ENCODE peak calls at places on chromosomes 16 and 17, in five cellular contexts. M, W, N, G and R are unnamed samples.

GRCh38 chr17:1470071-1470773 is 14.2 kb upstream of the CRK start:
- DNase-seq in N (no peak), M (no peak), G (no peak), W (no peak), R (no peak)

GRCh38 chr17:385195-385835 is 32.7 kb upstream of the RPH3AL start:
- DNase-seq in W (no peak), N (no peak), M (no peak), G (no peak), R (peak; percentile 45)

GRCh38 chr16:47732122-47732805 is 271.1 kb downstream of the PHKB start:
- DNase-seq in G (peak; percentile 94), M (no peak), N (no peak), W (no peak), R (no peak)

GRCh38 chr16:86088287-86088686 is 189.3 kb downstream of the IRF8 start:
- DNase-seq in G (no peak), M (no peak), N (no peak), W (no peak), R (no peak)

GRCh38 chr16:72905581-72905980 is 142.3 kb downstream of the ZFHX3 start:
- DNase-seq in M (no peak), W (no peak), N (no peak), G (peak; percentile 67), R (no peak)

GRCh38 chr16:59252317-59252716 is 518.2 kb upstream of the GOT2 start:
- DNase-seq in M (no peak), N (no peak), W (no peak), G (no peak), R (no peak)

GRCh38 chr17:41178341-41178740 is 320 bp upstream of the KRTAP4-2 start:
- DNase-seq in W (no peak), G (peak; percentile 9), M (no peak), N (no peak), R (no peak)

GRCh38 chr16:21952040-21952792 is 945 bp upstream of the UQCRC2 start:
- DNase-seq in G (peak; percentile 70), M (peak; percentile 60), W (peak; percentile 62), N (peak; percentile 0), R (peak; percentile 14)

GRCh38 chr17:40331743-40332641 is 23.0 kb downstream of the RARA start:
- DNase-seq in G (no peak), N (no peak), W (no peak), M (peak; percentile 94), R (no peak)

GRCh38 chr17:62628845-62629555 is 1.5 kb downstream of the MRC2 start:
- DNase-seq in W (no peak), G (peak; percentile 69), M (no peak), N (no peak), R (no peak)

GRCh38 chr17:15409721-15410247 is 57.6 kb downstream of the CDRT4 start:
- DNase-seq in G (peak; percentile 85), N (no peak), M (no peak), W (no peak), R (no peak)

GRCh38 chr16:27690604-27691003 is 140.7 kb downstream of the KATNIP start:
- DNase-seq in M (no peak), G (peak; percentile 16), W (peak; percentile 15), N (no peak), R (peak; percentile 32)

GRCh38 chr16:73793286-73793685 is 503.3 kb upstream of the PSMD7 start:
- DNase-seq in M (no peak), W (no peak), G (no peak), N (no peak), R (no peak)

GRCh38 chr17:49443862-49444261 is 29.2 kb upstream of the PHB1 start:
- DNase-seq in W (no peak), N (no peak), G (peak; percentile 14), M (no peak), R (no peak)

GRCh38 chr17:17030515-17031211 is 11.6 kb upstream of the MPRIP start:
- DNase-seq in N (no peak), G (no peak), M (no peak), W (no peak), R (no peak)